ENCODE peak calls at places on chromosomes 3 and 15, in seven cellular contexts. G is astrocyte, F is IMR-90, Q is Karpas-422, P is PC-9, E is MM.1S, L is PC-3. Y is an unnamed sample. For H4K20me1 and H3K4me1, the result is how much of the 10 kb centered on the place peaks cover.

GRCh38 chr3:39541917-39542329 is 74.4 kb downstream of the MOBP start:
- DNase-seq in G (peak), F (peak), Q (peak), P (no peak), E (peak), L (peak), Y (peak)

GRCh38 chr3:58924581-58924980 is 125.2 kb downstream of the CFAP20DC start:
- DNase-seq in G (peak), F (peak), Q (no peak), P (no peak), E (no peak), L (no peak), Y (no peak)

GRCh38 chr3:179066058-179066457 is 5.6 kb downstream of the ZMAT3 start:
- DNase-seq in G (no peak), F (no peak), Q (no peak), P (no peak), E (no peak), L (no peak), Y (no peak)

GRCh38 chr15:70140543-70141375 is 43.0 kb upstream of the TLE3 start:
- DNase-seq in G (peak), F (peak), Q (no peak), P (no peak), E (peak), L (no peak), Y (no peak)

GRCh38 chr15:67149859-67150824 is 84.7 kb downstream of the SMAD3 start:
- DNase-seq in G (peak), F (peak), Q (no peak), P (peak), E (no peak), L (peak), Y (no peak)

GRCh38 chr3:112089956-112090898 is 4.0 kb downstream of the C3orf52 start:
- DNase-seq in G (no peak), F (no peak), Q (no peak), P (no peak), E (peak), L (no peak), Y (peak)

GRCh38 chr3:16667633-16668032 is 62.4 kb upstream of the DAZL start:
- DNase-seq in G (no peak), F (no peak), Q (no peak), P (no peak), E (no peak), L (no peak), Y (no peak)

GRCh38 chr3:16841906-16842709 is 42.6 kb upstream of the PLCL2 start:
- DNase-seq in G (no peak), F (no peak), Q (no peak), P (peak), E (peak), L (no peak), Y (peak)

GRCh38 chr3:187484547-187485325 is 116.6 kb downstream of the RTP4 start:
- DNase-seq in G (no peak), F (no peak), Q (no peak), P (no peak), E (no peak), L (no peak), Y (no peak)

GRCh38 chr3:36907911-36908646 is 36.8 kb downstream of the TRANK1 start:
- DNase-seq in G (peak), F (peak), Q (peak), P (peak), E (peak), L (peak), Y (peak)

GRCh38 chr15:81105521-81105920 is 28.5 kb upstream of the CFAP161 start:
- DNase-seq in G (no peak), F (no peak), Q (no peak), P (no peak), E (no peak), L (no peak), Y (no peak)

GRCh38 chr3:24598691-24599090 is 104.0 kb upstream of the THRB start:
- DNase-seq in G (peak), F (no peak), Q (no peak), P (peak), E (no peak), L (peak), Y (no peak)

GRCh38 chr3:90035643-90036042 is 928.2 kb downstream of the EPHA3 start:
- DNase-seq in G (no peak), F (no peak), Q (peak), P (no peak), E (peak), L (no peak), Y (no peak)

GRCh38 chr15:65389226-65389625 is 11.4 kb upstream of the IGDCC3 start:
- DNase-seq in G (no peak), F (no peak), Q (no peak), P (no peak), E (no peak), L (no peak), Y (no peak)

GRCh38 chr3:78134496-78134895 is 1094.6 kb downstream of the ROBO2 start:
- DNase-seq in G (no peak), F (no peak), Q (no peak), P (no peak), E (no peak), L (no peak), Y (no peak)

GRCh38 chr15:35019401-35020327 is 31.6 kb upstream of the ZNF770 start:
- DNase-seq in G (peak), F (peak), Q (no peak), P (peak), E (peak), L (peak), Y (no peak)

GRCh38 chr15:34314491-34314890 is 23.1 kb downstream of the SLC12A6 start:
- DNase-seq in G (no peak), F (peak), Q (no peak), P (no peak), E (no peak), L (no peak), Y (no peak)

GRCh38 chr15:92232876-92233275 is 160.8 kb upstream of the ST8SIA2 start:
- DNase-seq in G (no peak), F (no peak), Q (no peak), P (no peak), E (no peak), L (no peak), Y (no peak)

GRCh38 chr15:39022532-39023305 is 458.1 kb upstream of the RASGRP1 start:
- DNase-seq in G (no peak), F (no peak), Q (no peak), P (no peak), E (no peak), L (no peak), Y (no peak)

GRCh38 chr3:122497425-122497824 is 17.3 kb downstream of the KPNA1 start:
- DNase-seq in G (peak), F (peak), Q (no peak), P (peak), E (peak), L (peak), Y (no peak)

GRCh38 chr15:40471105-40471777 is 457 bp downstream of the CHST14 start:
- DNase-seq in G (no peak), F (peak), Q (peak), P (no peak), E (no peak), L (peak), Y (peak)

GRCh38 chr15:53670701-53671100 is 88.8 kb downstream of the WDR72 start:
- DNase-seq in G (no peak), F (no peak), Q (no peak), P (no peak), E (no peak), L (no peak), Y (no peak)

GRCh38 chr3:5568451-5568850 is 380.9 kb downstream of the EDEM1 start:
- DNase-seq in G (no peak), F (no peak), Q (peak), P (no peak), E (no peak), L (peak), Y (peak)

GRCh38 chr15:70826634-70827033 is 27.3 kb downstream of the LARP6 start:
- DNase-seq in G (peak), F (peak), Q (no peak), P (peak), E (no peak), L (peak), Y (no peak)

GRCh38 chr15:68022061-68022460 is 32.1 kb upstream of the PIAS1 start:
- DNase-seq in G (no peak), F (no peak), Q (no peak), P (no peak), E (no peak), L (no peak), Y (no peak)

GRCh38 chr3:10505791-10506585 is 602 bp upstream of the ATP2B2 start:
- DNase-seq in G (no peak), F (no peak), Q (no peak), P (no peak), E (no peak), L (no peak), Y (no peak)
- H3K4me2 ChIP-seq in G (peak), F (no peak), Q (no peak), P (no peak), E (no peak), L (no peak), Y (no peak)

GRCh38 chr15:98733098-98733497 is 84.8 kb downstream of the IGF1R start:
- DNase-seq in G (no peak), F (no peak), Q (no peak), P (no peak), E (no peak), L (no peak), Y (no peak)
- H4K20me1 ChIP-seq in G (half or more), F (half or more), Q (under half), P (under half), E (under half), L (under half), Y (under half)

GRCh38 chr3:124817079-124817478 is 70.1 kb downstream of the ITGB5 start:
- DNase-seq in G (no peak), F (no peak), Q (no peak), P (no peak), E (no peak), L (no peak), Y (no peak)
- H3K4me1 ChIP-seq in G (under half), F (under half), Q (under half), P (under half), E (under half), L (under half), Y (under half)

GRCh38 chr3:184262927-184263179 is 1.5 kb upstream of the CAMK2N2 start:
- DNase-seq in G (no peak), F (no peak), Q (no peak), P (no peak), E (no peak), L (no peak), Y (no peak)
- H3K4me2 ChIP-seq in G (peak), F (no peak), Q (no peak), P (peak), E (peak), L (no peak), Y (no peak)

Y was measured in OCI-LY7.